ENCODE peak calls at places on chromosomes 1 and 21, in nine cellular contexts. J is fibroblast of lung, A is mucosa of descending colon, Z is heart right ventricle, G is lower leg skin, V is endothelial cell, C is coronary artery, E is body of pancreas, B is spleen. N is an unnamed sample.

GRCh38 chr1:213678348-213678747 is 309.4 kb upstream of the PROX1 start:
- DNase-seq in J (no peak), A (no peak), Z (no peak), G (no peak), V (no peak), C (no peak), E (no peak), B (no peak), N (no peak)

GRCh38 chr1:29282924-29283803 is 46.8 kb downstream of the PTPRU start:
- DNase-seq in J (peak; percentile 25), A (peak; percentile 72), Z (peak; percentile 52), G (no peak), V (peak; percentile 86), C (no peak), E (no peak), B (no peak), N (peak; percentile 43)

GRCh38 chr21:25453524-25453923 is 153.8 kb downstream of the MRPL39 start:
- DNase-seq in J (peak; percentile 45), A (no peak), Z (no peak), G (no peak), V (no peak), C (no peak), E (no peak), B (no peak), N (no peak)

GRCh38 chr1:207815913-207816312 is 64.1 kb downstream of the CD46 start:
- DNase-seq in J (peak; percentile 56), A (no peak), Z (no peak), G (no peak), V (no peak), C (no peak), E (no peak), B (no peak), N (no peak)

GRCh38 chr1:239389703-239390102 is 3.3 kb downstream of the CHRM3 start:
- DNase-seq in J (peak; percentile 20), A (no peak), Z (no peak), G (no peak), V (no peak), C (no peak), E (peak; percentile 41), B (no peak), N (no peak)

GRCh38 chr1:4173731-4174130 is 273.7 kb upstream of the C1orf174 start:
- DNase-seq in J (no peak), A (no peak), Z (no peak), G (no peak), V (no peak), C (peak; percentile 31), E (no peak), B (peak; percentile 15), N (no peak)

GRCh38 chr1:33228935-33229487 is 27.3 kb upstream of the ZNF362 start:
- DNase-seq in J (peak; percentile 86), A (peak; percentile 43), Z (no peak), G (peak; percentile 56), V (no peak), C (no peak), E (no peak), B (no peak), N (no peak)

GRCh38 chr21:36321325-36322082 is 1.5 kb downstream of the MORC3 start:
- DNase-seq in J (peak; percentile 33), A (no peak), Z (no peak), G (no peak), V (peak; percentile 43), C (no peak), E (no peak), B (peak; percentile 22), N (no peak)

GRCh38 chr21:44485796-44486195 is 30.5 kb downstream of the LRRC3 start:
- DNase-seq in J (no peak), A (no peak), Z (no peak), G (no peak), V (no peak), C (no peak), E (no peak), B (no peak), N (no peak)

GRCh38 chr1:59521456-59521855 is 224.6 kb downstream of the FGGY start:
- DNase-seq in J (peak; percentile 73), A (no peak), Z (no peak), G (no peak), V (no peak), C (no peak), E (no peak), B (no peak), N (no peak)

GRCh38 chr21:35525443-35525842 is 476.3 kb upstream of the RUNX1 start:
- DNase-seq in J (no peak), A (no peak), Z (no peak), G (no peak), V (no peak), C (no peak), E (no peak), B (no peak), N (no peak)

GRCh38 chr1:202750761-202751160 is 40.5 kb upstream of the SYT2 start:
- DNase-seq in J (no peak), A (no peak), Z (no peak), G (no peak), V (no peak), C (no peak), E (no peak), B (no peak), N (no peak)

GRCh38 chr1:157101196-157101595 is 1.6 kb upstream of the ETV3L start:
- DNase-seq in J (no peak), A (no peak), Z (no peak), G (no peak), V (no peak), C (no peak), E (no peak), B (peak; percentile 38), N (no peak)

GRCh38 chr1:202812176-202813026 is 1.6 kb downstream of the PCAT6 start:
- DNase-seq in J (no peak), A (peak; percentile 54), Z (no peak), G (no peak), V (no peak), C (no peak), E (no peak), B (no peak), N (no peak)

GRCh38 chr1:197572169-197572568 is 203.1 kb downstream of the DENND1B start:
- DNase-seq in J (no peak), A (no peak), Z (no peak), G (no peak), V (no peak), C (no peak), E (no peak), B (no peak), N (peak; percentile 55)

GRCh38 chr21:39153373-39153772 is 29.9 kb downstream of the PSMG1 start:
- DNase-seq in J (no peak), A (no peak), Z (no peak), G (no peak), V (no peak), C (no peak), E (no peak), B (no peak), N (no peak)

DNA sequence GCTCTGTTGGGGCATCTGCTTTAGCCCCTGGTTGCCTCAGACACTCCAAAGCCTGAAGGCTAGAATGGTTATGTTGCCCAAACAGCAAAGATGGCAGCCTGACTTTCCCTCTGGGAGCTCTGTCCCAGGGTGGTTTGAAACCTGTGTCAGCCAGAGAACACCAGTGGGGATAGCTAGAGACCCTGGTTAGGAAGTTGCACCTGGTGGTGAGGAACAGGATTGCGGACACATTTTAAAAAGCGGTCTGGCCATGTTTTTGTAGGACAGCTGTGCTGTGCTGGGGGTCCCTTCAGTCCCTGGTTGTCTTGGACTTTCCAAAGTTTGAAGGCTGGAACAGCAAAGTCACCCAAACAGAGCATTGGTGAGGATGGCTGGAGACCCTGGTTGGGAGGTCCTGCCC is 87.8 kb downstream of the DNM3 start:
- DNase-seq in J (no peak), A (no peak), Z (no peak), G (no peak), V (no peak), C (no peak), E (no peak), B (no peak), N (no peak)
- TF ChIP-seq CTCF in J (peak; percentile 35), A (no peak), Z (no peak), G (no peak), V (peak; percentile 45), C (no peak), E (no peak), B (no peak), N (peak; percentile 44)

GRCh38 chr1:160411963-160412362 is 11.6 kb downstream of the VANGL2 start:
- DNase-seq in J (no peak), A (no peak), Z (no peak), G (no peak), V (no peak), C (no peak), E (no peak), B (no peak), N (no peak)
- TF ChIP-seq CTCF in J (no peak), A (no peak), Z (no peak), G (no peak), V (no peak), C (no peak), E (no peak), B (no peak), N (no peak)

GRCh38 chr1:19086176-19086875 is 123.7 kb downstream of the UBR4 start:
- DNase-seq in J (no peak), A (no peak), Z (peak; percentile 31), G (no peak), V (no peak), C (no peak), E (peak; percentile 46), B (no peak), N (no peak)
- TF ChIP-seq CTCF in J (no peak), A (no peak), Z (no peak), G (no peak), V (no peak), C (no peak), E (no peak), B (no peak), N (no peak)

GRCh38 chr1:6106321-6106731 is 60.6 kb downstream of the KCNAB2 start:
- DNase-seq in J (no peak), A (no peak), Z (peak; percentile 2), G (no peak), V (no peak), C (no peak), E (no peak), B (peak; percentile 57), N (peak; percentile 81)

GRCh38 chr1:6105763-6106162 is 60.1 kb downstream of the KCNAB2 start:
- DNase-seq in J (no peak), A (no peak), Z (peak; percentile 0), G (no peak), V (no peak), C (no peak), E (no peak), B (peak; percentile 54), N (peak; percentile 69)

GRCh38 chr1:6108476-6108875 is 62.8 kb downstream of the KCNAB2 start:
- DNase-seq in J (no peak), A (no peak), Z (no peak), G (no peak), V (no peak), C (no peak), E (no peak), B (no peak), N (no peak)

GRCh38 chr1:6107409-6108356 is 62.0 kb downstream of the KCNAB2 start:
- DNase-seq in J (no peak), A (no peak), Z (no peak), G (no peak), V (no peak), C (no peak), E (no peak), B (no peak), N (no peak)

DNA sequence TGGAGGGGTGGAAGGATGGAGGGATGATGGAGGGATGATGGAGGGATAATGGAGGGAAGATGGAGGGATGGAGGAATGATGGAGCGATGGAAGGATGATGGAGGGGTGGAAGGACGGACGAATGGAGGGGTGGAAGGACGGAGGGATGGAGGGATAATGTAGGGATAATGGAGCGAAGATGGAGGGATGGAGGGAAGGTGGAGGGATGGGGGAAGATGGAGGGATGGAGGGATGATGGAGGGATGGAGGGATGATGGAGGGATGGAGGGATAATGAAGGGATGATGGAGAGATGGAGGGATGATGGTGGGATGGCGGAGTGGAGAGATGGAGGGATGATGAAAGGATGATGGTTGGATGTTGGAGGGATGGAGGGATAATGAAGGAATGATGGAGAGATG is 61.3 kb downstream of the KCNAB2 start:
- DNase-seq in J (no peak), A (no peak), Z (no peak), G (no peak), V (no peak), C (no peak), E (no peak), B (no peak), N (no peak)
- TF ChIP-seq CTCF in J (no peak), A (no peak), Z (no peak), G (no peak), V (no peak), C (no peak), E (no peak), B (no peak), N (no peak)

N was measured in chondrocyte.